ENCODE peak calls at places on chromosome 6, in four cellular contexts. H is IMR-90, G is A549, Q is fibroblast of lung. J is an unnamed sample.

GRCh38 chr6:160398674-160399271 is 50.6 kb downstream of the SLC22A3 start:
- DNase-seq in H (no peak), G (no peak), Q (peak; percentile 31), J (no peak)

GRCh38 chr6:167676000-167676665 is 150.6 kb upstream of the AFDN start:
- DNase-seq in H (no peak), G (peak; percentile 42), Q (no peak), J (no peak)

GRCh38 chr6:6176829-6177228 is 143.6 kb downstream of the F13A1 start:
- DNase-seq in H (no peak), G (no peak), Q (no peak), J (no peak)

GRCh38 chr6:8543714-8544113 is 108.4 kb upstream of the SLC35B3 start:
- DNase-seq in H (no peak), G (no peak), Q (no peak), J (no peak)

GRCh38 chr6:42889815-42890214 is 10.4 kb downstream of the RPL7L1 start:
- DNase-seq in H (no peak), G (no peak), Q (peak; percentile 17), J (no peak)

GRCh38 chr6:43937236-43938177 is 167.5 kb downstream of the VEGFA start:
- DNase-seq in H (no peak), G (no peak), Q (no peak), J (no peak)

GRCh38 chr6:25627001-25627400 is 25.0 kb upstream of the SCGN start:
- DNase-seq in H (no peak), G (no peak), Q (no peak), J (no peak)

GRCh38 chr6:165662671-165663282 is at the start of gene PDE10A:
- DNase-seq in H (peak; percentile 55), G (peak; percentile 67), Q (peak; percentile 19), J (peak; percentile 9)

GRCh38 chr6:25056130-25056529 is 120.4 kb upstream of the RIPOR2 start:
- DNase-seq in H (no peak), G (no peak), Q (no peak), J (no peak)

GRCh38 chr6:94478178-94479140 is 1059.1 kb upstream of the EPHA7 start:
- DNase-seq in H (no peak), G (no peak), Q (no peak), J (no peak)

GRCh38 chr6:157944983-157945931 is 36.4 kb upstream of the SYNJ2 start:
- DNase-seq in H (peak; percentile 71), G (no peak), Q (peak; percentile 78), J (no peak)

GRCh38 chr6:1787894-1788293 is 178.2 kb downstream of the FOXC1 start:
- DNase-seq in H (peak; percentile 65), G (no peak), Q (peak; percentile 88), J (peak; percentile 48)

GRCh38 chr6:40138273-40138720 is 204.0 kb upstream of the MOCS1 start:
- DNase-seq in H (no peak), G (peak; percentile 17), Q (no peak), J (no peak)

GRCh38 chr6:42194056-42194455 is 700 bp downstream of the GUCA1B start:
- DNase-seq in H (no peak), G (no peak), Q (no peak), J (no peak)

GRCh38 chr6:8513174-8513573 is 77.8 kb upstream of the SLC35B3 start:
- DNase-seq in H (no peak), G (no peak), Q (no peak), J (peak; percentile 59)

GRCh38 chr6:37940074-37940847 is 120.7 kb downstream of the ZFAND3 start:
- DNase-seq in H (peak; percentile 75), G (no peak), Q (peak; percentile 60), J (no peak)

GRCh38 chr6:145147559-145147958 is 587.8 kb downstream of the EPM2A start:
- DNase-seq in H (peak; percentile 78), G (no peak), Q (peak; percentile 71), J (peak; percentile 66)

GRCh38 chr6:122033564-122034181 is 365.8 kb upstream of the HSF2 start:
- DNase-seq in H (peak; percentile 70), G (peak; percentile 57), Q (peak; percentile 60), J (peak; percentile 59)

GRCh38 chr6:153962548-153962947 is 76.5 kb upstream of the OPRM1 start:
- DNase-seq in H (no peak), G (no peak), Q (no peak), J (no peak)

GRCh38 chr6:107539409-107539808 is 49.5 kb downstream of the SOBP start:
- DNase-seq in H (no peak), G (peak; percentile 20), Q (peak; percentile 75), J (no peak)

GRCh38 chr6:32666420-32667300 is at the start of gene HLA-DQB1:
- DNase-seq in H (no peak), G (peak; percentile 11), Q (no peak), J (peak; percentile 67)

GRCh38 chr6:157763894-157764345 is 59.1 kb upstream of the SNX9 start:
- DNase-seq in H (no peak), G (no peak), Q (no peak), J (no peak)

GRCh38 chr6:91132461-91132860 is 545.6 kb upstream of the MAP3K7 start:
- DNase-seq in H (no peak), G (no peak), Q (peak; percentile 43), J (peak; percentile 13)

GRCh38 chr6:37298958-37299357 is 41.0 kb upstream of the TMEM217 start:
- DNase-seq in H (no peak), G (no peak), Q (no peak), J (no peak)

GRCh38 chr6:6483168-6483567 is 105.4 kb upstream of the LY86 start:
- DNase-seq in H (no peak), G (no peak), Q (no peak), J (no peak)

GRCh38 chr6:126743051-126743450 is 375.4 kb upstream of the RSPO3 start:
- DNase-seq in H (no peak), G (no peak), Q (no peak), J (no peak)

GRCh38 chr6:24412294-24412693 is 9.6 kb downstream of the MRS2 start:
- DNase-seq in H (no peak), G (no peak), Q (no peak), J (no peak)

GRCh38 chr6:12119085-12119588 is 107.0 kb downstream of the HIVEP1 start:
- DNase-seq in H (no peak), G (peak; percentile 27), Q (no peak), J (no peak)

GRCh38 chr6:322940-323729 is 30.8 kb downstream of the DUSP22 start:
- DNase-seq in H (no peak), G (no peak), Q (no peak), J (no peak)

GRCh38 chr6:48978016-48978415 is 485.0 kb downstream of the MMUT start:
- DNase-seq in H (peak; percentile 78), G (no peak), Q (peak; percentile 23), J (peak; percentile 35)

GRCh38 chr6:52994789-52995078 is 350 bp downstream of the GSTA4 start:
- DNase-seq in H (peak; percentile 8), G (no peak), Q (peak; percentile 43), J (no peak)

DNA sequence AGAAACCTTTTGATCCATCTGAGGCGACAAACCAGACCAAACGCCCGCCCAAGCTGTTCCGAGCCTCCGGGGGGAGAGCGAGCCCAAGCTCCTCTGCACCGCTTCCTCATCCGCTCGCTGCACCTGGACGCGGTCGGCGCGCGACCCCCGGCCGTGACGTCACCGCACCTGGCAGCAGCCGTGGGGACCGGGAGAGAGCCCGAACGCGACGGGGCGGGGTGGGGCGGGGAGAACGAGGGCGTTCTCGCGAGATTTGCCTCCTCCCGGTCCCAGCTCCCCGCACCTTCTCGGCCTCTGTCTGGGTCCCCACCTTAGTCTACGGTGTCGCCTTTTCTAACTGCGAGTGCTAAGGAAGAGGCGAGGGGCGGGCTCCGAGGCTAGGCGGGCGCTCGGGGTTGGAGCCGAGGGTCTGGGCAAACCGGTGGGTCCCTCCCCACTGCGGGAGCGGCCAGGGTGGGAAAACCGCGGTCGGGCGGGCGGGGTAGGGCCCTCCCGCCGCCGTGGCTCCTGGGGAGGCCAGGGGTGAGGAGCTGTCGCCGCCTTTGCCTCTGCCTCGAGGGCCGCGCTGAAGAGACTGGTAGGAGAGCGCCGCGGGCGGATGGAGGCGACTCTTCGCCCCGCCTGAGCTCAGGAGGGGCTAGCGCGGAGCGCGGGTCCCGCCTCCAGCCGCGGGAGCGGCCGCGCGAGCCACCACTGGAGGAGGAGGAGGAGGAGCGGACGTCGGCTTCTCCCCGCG is at the start of gene CD2AP:
- DNase-seq in H (peak; percentile 74), G (peak; percentile 87), Q (peak; percentile 77), J (peak; percentile 66)
- TF ChIP-seq CTCF in H (peak; percentile 11), G (no peak), Q (no peak), J (peak; percentile 25)

DNA sequence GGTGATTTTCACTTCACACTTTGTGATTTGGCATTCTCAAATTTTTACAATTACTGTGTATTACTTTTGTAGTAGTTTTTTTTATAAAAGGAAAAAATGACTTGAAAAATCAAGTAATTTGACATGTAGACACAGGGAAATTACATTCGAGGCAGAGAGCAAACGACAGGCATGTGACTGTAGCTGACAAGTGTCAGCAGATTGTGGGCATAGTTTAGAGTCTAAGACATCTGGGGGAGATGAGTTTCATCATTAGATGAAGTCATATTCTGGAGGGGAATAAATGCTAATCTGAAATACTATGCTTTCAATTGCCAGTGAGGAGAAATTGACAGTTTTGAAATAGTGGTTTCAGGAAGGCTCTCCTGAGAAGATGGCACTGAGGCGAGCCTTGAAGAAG is 126.0 kb downstream of the MTHFD1L start:
- DNase-seq in H (no peak), G (no peak), Q (no peak), J (no peak)
- H3K27ac ChIP-seq in H (no peak overlapping the region), G (no peak overlapping the region), Q (no peak overlapping the region), J (no peak overlapping the region)

DNA sequence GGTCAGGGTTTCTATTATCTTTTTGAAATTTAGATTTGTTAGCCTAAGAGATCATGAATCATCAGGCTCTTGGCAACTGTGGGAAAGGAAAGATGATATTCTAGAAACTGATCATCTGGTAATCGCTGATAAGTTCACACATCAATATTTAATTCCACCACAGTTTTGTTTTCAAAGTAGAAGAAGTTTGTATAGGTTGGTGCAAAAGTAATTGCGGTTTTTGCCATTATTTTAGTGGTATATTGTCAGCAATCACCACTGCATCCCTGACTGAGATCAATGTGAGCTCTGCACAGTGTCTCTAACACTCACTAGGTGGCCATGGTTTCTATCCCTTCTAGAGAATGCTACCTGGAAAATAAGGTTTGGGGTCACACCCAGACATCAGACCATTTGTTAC is 17.0 kb upstream of the PXDC1 start:
- DNase-seq in H (no peak), G (no peak), Q (no peak), J (no peak)
- H3K4me1 ChIP-seq in H (peaks cover 6% of the 10 kb centered on the region), G (no peaks in the 10 kb centered on the region), Q (peaks cover 8% of the 10 kb centered on the region), J (peaks cover 9% of the 10 kb centered on the region)

GRCh38 chr6:117272886-117273285 is 7.5 kb downstream of the VGLL2 start:
- DNase-seq in H (no peak), G (no peak), Q (no peak), J (no peak)
- TF ChIP-seq CTCF in H (no peak), G (no peak), Q (no peak), J (no peak)

DNA sequence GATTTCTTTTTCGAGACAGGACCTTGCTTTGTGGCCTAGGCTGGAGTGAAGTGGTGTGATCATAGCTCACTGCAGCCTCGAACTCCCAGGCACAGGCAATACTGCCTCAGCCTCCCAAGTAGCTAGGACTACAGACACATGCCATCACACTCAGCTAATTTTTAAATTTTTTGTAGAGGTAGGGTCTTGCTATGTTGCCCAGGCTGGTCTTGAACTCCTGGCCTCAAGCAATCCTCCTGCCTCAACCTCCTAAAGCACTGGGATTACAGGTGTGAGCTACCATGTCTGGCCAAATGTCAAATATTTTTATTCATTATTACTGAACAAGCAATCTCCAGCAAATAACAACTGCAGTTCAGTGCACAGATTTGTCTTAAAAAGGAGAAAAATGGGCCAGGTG is 131.7 kb upstream of the IFNGR1 start:
- DNase-seq in H (no peak), G (no peak), Q (no peak), J (no peak)
- H3K27ac ChIP-seq in H (no peak overlapping the region), G (no peak overlapping the region), Q (no peak overlapping the region), J (no peak overlapping the region)

J was measured in foreskin keratinocyte.